ENCODE peak calls at places on chromosomes 4 and X, in nine cellular contexts. One of them, this sample, is unnamed.
A peak's percentile ranks its signal among the peaks of the same experiment; 100 is the strongest.

GRCh38 chr4:86894465-86894864 is 2.2 kb upstream of the C4orf36 start:
- DNase-seq in spleen: no peak
- DNase-seq in stomach: no peak
- DNase-seq in RWPE2: no peak
- DNase-seq in A549: no peak
- DNase-seq in hepatocyte: no peak
- DNase-seq in left lung: no peak
- DNase-seq in colonic mucosa: no peak
- DNase-seq in K562: no peak
- DNase-seq in this sample: no peak

GRCh38 chr4:15163284-15163645 is 161.0 kb downstream of the CPEB2 start:
- DNase-seq in K562: no peak
- DNase-seq in A549: no peak
- DNase-seq in colonic mucosa: no peak
- DNase-seq in stomach: no peak
- DNase-seq in RWPE2: no peak
- DNase-seq in left lung: no peak
- DNase-seq in spleen: no peak
- DNase-seq in hepatocyte: no peak
- DNase-seq in this sample: no peak

GRCh38 chrX:44874481-44875184 is 1.6 kb downstream of the KDM6A start:
- DNase-seq in A549: peak; percentile 68
- DNase-seq in hepatocyte: peak; percentile 32
- DNase-seq in left lung: no peak
- DNase-seq in RWPE2: no peak
- DNase-seq in spleen: no peak
- DNase-seq in K562: peak; percentile 46
- DNase-seq in stomach: peak; percentile 35
- DNase-seq in colonic mucosa: peak; percentile 66
- DNase-seq in this sample: no peak

GRCh38 chr4:169009281-169010124 is 552 bp downstream of the CBR4 start:
- DNase-seq in A549: no peak
- DNase-seq in hepatocyte: peak; percentile 73
- DNase-seq in K562: peak; percentile 43
- DNase-seq in left lung: peak; percentile 87
- DNase-seq in colonic mucosa: peak; percentile 71
- DNase-seq in RWPE2: no peak
- DNase-seq in spleen: peak; percentile 94
- DNase-seq in stomach: peak; percentile 63
- DNase-seq in this sample: peak; percentile 57

GRCh38 chrX:123504047-123504446 is 228.8 kb downstream of the THOC2 start:
- DNase-seq in K562: no peak
- DNase-seq in colonic mucosa: no peak
- DNase-seq in left lung: no peak
- DNase-seq in spleen: no peak
- DNase-seq in RWPE2: no peak
- DNase-seq in hepatocyte: no peak
- DNase-seq in A549: no peak
- DNase-seq in stomach: no peak
- DNase-seq in this sample: no peak

GRCh38 chr4:153988446-153988845 is 199.6 kb upstream of the SFRP2 start:
- DNase-seq in colonic mucosa: no peak
- DNase-seq in K562: no peak
- DNase-seq in left lung: no peak
- DNase-seq in spleen: no peak
- DNase-seq in RWPE2: no peak
- DNase-seq in A549: no peak
- DNase-seq in hepatocyte: no peak
- DNase-seq in stomach: no peak
- DNase-seq in this sample: no peak

GRCh38 chr4:76753814-76754213 is 144.1 kb downstream of the SOWAHB start:
- DNase-seq in left lung: no peak
- DNase-seq in RWPE2: no peak
- DNase-seq in hepatocyte: peak; percentile 41
- DNase-seq in colonic mucosa: no peak
- DNase-seq in spleen: no peak
- DNase-seq in A549: no peak
- DNase-seq in K562: no peak
- DNase-seq in stomach: no peak
- DNase-seq in this sample: no peak

GRCh38 chr4:126871810-126872209 is 760.9 kb upstream of the INTU start:
- DNase-seq in hepatocyte: no peak
- DNase-seq in spleen: no peak
- DNase-seq in left lung: no peak
- DNase-seq in RWPE2: no peak
- DNase-seq in A549: no peak
- DNase-seq in K562: no peak
- DNase-seq in stomach: no peak
- DNase-seq in colonic mucosa: no peak
- DNase-seq in this sample: no peak

GRCh38 chrX:123487226-123487625 is 245.6 kb downstream of the THOC2 start:
- DNase-seq in left lung: no peak
- DNase-seq in A549: no peak
- DNase-seq in colonic mucosa: no peak
- DNase-seq in hepatocyte: no peak
- DNase-seq in stomach: no peak
- DNase-seq in spleen: no peak
- DNase-seq in K562: no peak
- DNase-seq in RWPE2: no peak
- DNase-seq in this sample: no peak

GRCh38 chr4:28357985-28358384 is 1497.3 kb downstream of the STIM2 start:
- DNase-seq in RWPE2: no peak
- DNase-seq in hepatocyte: peak; percentile 26
- DNase-seq in A549: no peak
- DNase-seq in colonic mucosa: no peak
- DNase-seq in stomach: no peak
- DNase-seq in K562: no peak
- DNase-seq in spleen: no peak
- DNase-seq in left lung: no peak
- DNase-seq in this sample: peak; percentile 38

GRCh38 chrX:153494541-153495361 is at the start of gene BGN:
- DNase-seq in RWPE2: no peak
- DNase-seq in K562: peak; percentile 44
- DNase-seq in A549: peak; percentile 15
- DNase-seq in hepatocyte: peak; percentile 59
- DNase-seq in left lung: no peak
- DNase-seq in stomach: no peak
- DNase-seq in colonic mucosa: no peak
- DNase-seq in spleen: no peak
- DNase-seq in this sample: peak; percentile 71

GRCh38 chrX:110944793-110945466 is 149.3 kb upstream of the CHRDL1 start:
- DNase-seq in stomach: peak; percentile 45
- DNase-seq in A549: no peak
- DNase-seq in RWPE2: no peak
- DNase-seq in colonic mucosa: no peak
- DNase-seq in hepatocyte: no peak
- DNase-seq in spleen: no peak
- DNase-seq in left lung: no peak
- DNase-seq in K562: no peak
- DNase-seq in this sample: peak; percentile 26

GRCh38 chr4:112203593-112203992 is 28.0 kb upstream of the AP1AR start:
- DNase-seq in stomach: no peak
- DNase-seq in left lung: no peak
- DNase-seq in RWPE2: no peak
- DNase-seq in colonic mucosa: no peak
- DNase-seq in hepatocyte: no peak
- DNase-seq in K562: no peak
- DNase-seq in spleen: no peak
- DNase-seq in A549: no peak
- DNase-seq in this sample: peak; percentile 14

GRCh38 chr4:71004281-71004851 is 10.9 kb downstream of the DCK start:
- DNase-seq in A549: no peak
- DNase-seq in colonic mucosa: no peak
- DNase-seq in K562: no peak
- DNase-seq in spleen: peak; percentile 81
- DNase-seq in hepatocyte: no peak
- DNase-seq in stomach: no peak
- DNase-seq in RWPE2: no peak
- DNase-seq in left lung: no peak
- DNase-seq in this sample: peak; percentile 4

GRCh38 chr4:78197947-78198346 is 140.8 kb downstream of the FRAS1 start:
- DNase-seq in A549: no peak
- DNase-seq in left lung: no peak
- DNase-seq in RWPE2: no peak
- DNase-seq in hepatocyte: no peak
- DNase-seq in K562: no peak
- DNase-seq in stomach: no peak
- DNase-seq in spleen: no peak
- DNase-seq in colonic mucosa: no peak
- DNase-seq in this sample: no peak

GRCh38 chrX:72714471-72714916 is 388 bp upstream of the PHKA1 start:
- DNase-seq in stomach: peak; percentile 68
- DNase-seq in K562: no peak
- DNase-seq in colonic mucosa: peak; percentile 52
- DNase-seq in A549: peak; percentile 41
- DNase-seq in left lung: peak; percentile 59
- DNase-seq in hepatocyte: peak; percentile 66
- DNase-seq in RWPE2: peak; percentile 46
- DNase-seq in spleen: peak; percentile 75
- DNase-seq in this sample: peak; percentile 49

GRCh38 chrX:66221856-66222255 is 57.8 kb downstream of the HEPH start:
- DNase-seq in A549: no peak
- DNase-seq in stomach: no peak
- DNase-seq in K562: no peak
- DNase-seq in left lung: no peak
- DNase-seq in hepatocyte: no peak
- DNase-seq in colonic mucosa: no peak
- DNase-seq in spleen: no peak
- DNase-seq in RWPE2: no peak
- DNase-seq in this sample: no peak

GRCh38 chr4:111537861-111538260 is 607.4 kb upstream of the FAM241A start:
- DNase-seq in colonic mucosa: no peak
- DNase-seq in spleen: no peak
- DNase-seq in left lung: no peak
- DNase-seq in K562: no peak
- DNase-seq in RWPE2: no peak
- DNase-seq in stomach: no peak
- DNase-seq in hepatocyte: no peak
- DNase-seq in A549: no peak
- DNase-seq in this sample: no peak

GRCh38 chr4:140071043-140071442 is 82.9 kb downstream of the MAML3 start:
- DNase-seq in hepatocyte: no peak
- DNase-seq in stomach: no peak
- DNase-seq in A549: no peak
- DNase-seq in colonic mucosa: no peak
- DNase-seq in K562: no peak
- DNase-seq in left lung: no peak
- DNase-seq in RWPE2: no peak
- DNase-seq in spleen: no peak
- DNase-seq in this sample: no peak

GRCh38 chr4:133149932-133150642 is 993 bp downstream of the PCDH10 start:
- DNase-seq in K562: no peak
- DNase-seq in RWPE2: no peak
- DNase-seq in hepatocyte: no peak
- DNase-seq in spleen: no peak
- DNase-seq in stomach: no peak
- DNase-seq in left lung: no peak
- DNase-seq in colonic mucosa: no peak
- DNase-seq in A549: no peak
- DNase-seq in this sample: no peak

GRCh38 chr4:59553063-59553738 is 1646.9 kb upstream of the ADGRL3 start:
- DNase-seq in A549: peak; percentile 28
- DNase-seq in RWPE2: no peak
- DNase-seq in stomach: no peak
- DNase-seq in K562: no peak
- DNase-seq in spleen: no peak
- DNase-seq in hepatocyte: no peak
- DNase-seq in left lung: no peak
- DNase-seq in colonic mucosa: no peak
- DNase-seq in this sample: no peak

GRCh38 chr4:153151535-153152452 is 52.4 kb upstream of the TRIM2 start:
- DNase-seq in A549: no peak
- DNase-seq in spleen: no peak
- DNase-seq in hepatocyte: peak; percentile 92
- DNase-seq in stomach: peak; percentile 79
- DNase-seq in K562: peak; percentile 36
- DNase-seq in colonic mucosa: peak; percentile 91
- DNase-seq in RWPE2: no peak
- DNase-seq in left lung: peak; percentile 91
- DNase-seq in this sample: peak; percentile 68

DNA sequence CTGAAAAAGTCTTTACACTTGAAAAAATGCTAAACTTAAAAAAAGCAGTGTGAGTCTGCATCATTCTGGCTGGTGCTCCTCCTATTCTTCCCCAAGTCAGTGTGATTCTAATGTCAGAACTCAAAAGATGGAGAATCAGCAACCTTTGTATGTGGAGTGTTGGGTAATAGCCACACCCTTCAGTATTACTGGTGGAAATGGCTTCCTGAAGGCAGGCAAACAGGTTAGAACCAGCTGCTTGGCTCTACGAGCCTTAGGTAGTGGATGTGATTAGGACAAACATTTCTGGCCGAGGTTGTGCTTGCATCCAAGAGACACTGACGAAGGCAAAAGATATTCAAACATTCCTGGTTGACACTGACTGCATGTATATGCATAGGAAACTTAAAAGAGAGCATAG is 353.5 kb upstream of the TACR3 start:
- DNase-seq in RWPE2: no peak
- DNase-seq in K562: no peak
- DNase-seq in colonic mucosa: no peak
- DNase-seq in A549: no peak
- DNase-seq in left lung: no peak
- DNase-seq in spleen: no peak
- DNase-seq in stomach: no peak
- DNase-seq in hepatocyte: no peak
- DNase-seq in this sample: no peak
- H3K9me3 ChIP-seq in RWPE2: no peaks in the 10 kb centered on the region
- H3K9me3 ChIP-seq in K562: no peaks in the 10 kb centered on the region
- H3K9me3 ChIP-seq in colonic mucosa: no peaks in the 10 kb centered on the region
- H3K9me3 ChIP-seq in A549: no peaks in the 10 kb centered on the region
- H3K9me3 ChIP-seq in left lung: no peaks in the 10 kb centered on the region
- H3K9me3 ChIP-seq in spleen: no peaks in the 10 kb centered on the region
- H3K9me3 ChIP-seq in stomach: peaks cover 7% of the 10 kb centered on the region
- H3K9me3 ChIP-seq in hepatocyte: no peaks in the 10 kb centered on the region
- H3K9me3 ChIP-seq in this sample: no peaks in the 10 kb centered on the region

GRCh38 chr4:163672751-163673150 is 178.3 kb downstream of the TMA16 start:
- DNase-seq in K562: no peak
- DNase-seq in stomach: no peak
- DNase-seq in spleen: no peak
- DNase-seq in left lung: no peak
- DNase-seq in hepatocyte: no peak
- DNase-seq in A549: no peak
- DNase-seq in colonic mucosa: no peak
- DNase-seq in RWPE2: no peak
- DNase-seq in this sample: peak; percentile 4
- TF ChIP-seq CTCF in K562: no peak
- TF ChIP-seq CTCF in stomach: no peak
- TF ChIP-seq CTCF in spleen: no peak
- TF ChIP-seq CTCF in left lung: no peak
- TF ChIP-seq CTCF in hepatocyte: no peak
- TF ChIP-seq CTCF in A549: no peak
- TF ChIP-seq CTCF in colonic mucosa: no peak
- TF ChIP-seq CTCF in RWPE2: no peak
- TF ChIP-seq CTCF in this sample: no peak

GRCh38 chrX:133376422-133376821 is 38.9 kb downstream of the GPC4 start:
- DNase-seq in colonic mucosa: no peak
- DNase-seq in K562: no peak
- DNase-seq in spleen: no peak
- DNase-seq in RWPE2: no peak
- DNase-seq in left lung: no peak
- DNase-seq in stomach: no peak
- DNase-seq in A549: no peak
- DNase-seq in hepatocyte: no peak
- DNase-seq in this sample: no peak
- H3K4me1 ChIP-seq in colonic mucosa: no peaks in the 10 kb centered on the region
- H3K4me1 ChIP-seq in K562: no peaks in the 10 kb centered on the region
- H3K4me1 ChIP-seq in spleen: no peaks in the 10 kb centered on the region
- H3K4me1 ChIP-seq in RWPE2: no peaks in the 10 kb centered on the region
- H3K4me1 ChIP-seq in left lung: no peaks in the 10 kb centered on the region
- H3K4me1 ChIP-seq in stomach: no peaks in the 10 kb centered on the region
- H3K4me1 ChIP-seq in A549: no peaks in the 10 kb centered on the region
- H3K4me1 ChIP-seq in hepatocyte: peaks cover 4% of the 10 kb centered on the region
- H3K4me1 ChIP-seq in this sample: no peaks in the 10 kb centered on the region

GRCh38 chr4:273312-274017 is 31.8 kb downstream of the ZNF732 start:
- DNase-seq in A549: no peak
- DNase-seq in left lung: no peak
- DNase-seq in K562: no peak
- DNase-seq in spleen: no peak
- DNase-seq in hepatocyte: no peak
- DNase-seq in RWPE2: no peak
- DNase-seq in colonic mucosa: no peak
- DNase-seq in stomach: no peak
- DNase-seq in this sample: no peak
- H3K9me3 ChIP-seq in A549: peaks cover 34% of the 10 kb centered on the region
- H3K9me3 ChIP-seq in left lung: peaks cover 6% of the 10 kb centered on the region
- H3K9me3 ChIP-seq in K562: peaks cover 3% of the 10 kb centered on the region
- H3K9me3 ChIP-seq in spleen: peaks cover 98% of the 10 kb centered on the region
- H3K9me3 ChIP-seq in hepatocyte: peaks cover 47% of the 10 kb centered on the region
- H3K9me3 ChIP-seq in RWPE2: peaks cover 57% of the 10 kb centered on the region
- H3K9me3 ChIP-seq in colonic mucosa: peaks cover 22% of the 10 kb centered on the region
- H3K9me3 ChIP-seq in stomach: peaks cover 100% of the 10 kb centered on the region
- H3K9me3 ChIP-seq in this sample: peaks cover 31% of the 10 kb centered on the region

This sample was measured in Caco-2.